ENCODE peak calls at places on chromosomes 2 and 18, in nine cellular contexts. I is A549, J is mucosa of descending colon, R is glutamatergic neuron, Q is cardiac fibroblast, P is mesothelial cell of epicardium, U is fibroblast of mammary gland, A is brain microvascular endothelial cell, C is progenitor cell of endocrine pancreas. E is an unnamed sample.

GRCh38 chr2:8049851-8050571 is 631.8 kb upstream of the ID2 start:
- DNase-seq in R (no peak), U (no peak), A (no peak), I (no peak), Q (no peak), C (no peak), P (no peak), J (no peak), E (peak)

GRCh38 chr2:232541961-232542714 is 2.6 kb downstream of the CHRNG start:
- DNase-seq in C (no peak), Q (no peak), I (no peak), U (no peak), R (no peak), A (no peak), J (no peak), P (no peak), E (no peak)

GRCh38 chr2:68889500-68889899 is 18.3 kb upstream of the BMP10 start:
- DNase-seq in J (no peak), U (no peak), P (no peak), C (no peak), A (peak), R (no peak), Q (peak), I (no peak), E (no peak)

GRCh38 chr2:69770193-69770702 is 28.3 kb downstream of the ANXA4 start:
- DNase-seq in Q (peak), U (peak), P (no peak), A (peak), R (no peak), J (peak), C (no peak), I (peak), E (peak)

GRCh38 chr2:127007652-127008051 is 99.3 kb downstream of the BIN1 start:
- DNase-seq in U (peak), Q (peak), I (no peak), J (no peak), C (no peak), A (peak), R (no peak), P (no peak), E (peak)

GRCh38 chr2:144078091-144078490 is 441.8 kb downstream of the ZEB2 start:
- DNase-seq in P (no peak), U (peak), J (no peak), A (no peak), C (no peak), I (no peak), R (no peak), Q (peak), E (no peak)

GRCh38 chr2:151651274-151651673 is 83.0 kb downstream of the NEB start:
- DNase-seq in I (no peak), Q (no peak), U (no peak), A (no peak), P (no peak), C (no peak), J (no peak), R (no peak), E (no peak)

GRCh38 chr2:119338826-119339561 is 27.6 kb downstream of the C2orf76 start:
- DNase-seq in A (no peak), I (no peak), Q (no peak), U (no peak), P (no peak), C (no peak), R (no peak), J (no peak), E (no peak)

GRCh38 chr2:112884869-112885502 is 26.0 kb upstream of the IL37 start:
- DNase-seq in A (peak), J (peak), R (peak), C (peak), U (peak), P (no peak), Q (peak), I (peak), E (peak)

GRCh38 chr18:7415081-7415894 is 151.8 kb upstream of the PTPRM start:
- DNase-seq in U (peak), R (no peak), A (peak), P (no peak), J (no peak), C (no peak), I (no peak), Q (peak), E (peak)

GRCh38 chr2:70671059-70671685 is 96.8 kb downstream of the ADD2 start:
- DNase-seq in U (peak), P (no peak), R (no peak), C (no peak), Q (peak), A (no peak), I (no peak), J (no peak), E (no peak)

GRCh38 chr18:21110667-21111350 is 804 bp downstream of the ROCK1 start:
- DNase-seq in A (peak), P (peak), I (no peak), J (peak), U (peak), R (peak), C (peak), Q (peak), E (peak)

GRCh38 chr2:119192893-119193292 is 30.7 kb upstream of the STEAP3 start:
- DNase-seq in C (no peak), P (no peak), U (no peak), A (no peak), J (no peak), R (no peak), I (no peak), Q (no peak), E (no peak)

GRCh38 chr2:182426915-182427233 is at the start of gene PDE1A:
- DNase-seq in Q (peak), A (no peak), U (no peak), C (no peak), I (no peak), R (no peak), P (no peak), J (no peak), E (no peak)

GRCh38 chr2:71777946-71778345 is 324.6 kb downstream of the DYSF start:
- DNase-seq in J (no peak), P (no peak), A (no peak), R (no peak), Q (no peak), U (no peak), I (no peak), C (no peak), E (no peak)

GRCh38 chr2:71779306-71779855 is 326.0 kb downstream of the DYSF start:
- DNase-seq in Q (peak), C (no peak), R (no peak), I (no peak), A (peak), P (peak), J (no peak), U (peak), E (peak)

GRCh38 chr2:71780162-71780561 is 326.8 kb downstream of the DYSF start:
- DNase-seq in R (no peak), Q (no peak), I (no peak), U (no peak), J (no peak), A (no peak), P (no peak), C (peak), E (no peak)

GRCh38 chr2:71776227-71776626 is 322.9 kb downstream of the DYSF start:
- DNase-seq in J (no peak), U (no peak), R (no peak), I (no peak), A (no peak), C (no peak), Q (no peak), P (no peak), E (no peak)

GRCh38 chr2:71778514-71779305 is 325.3 kb downstream of the DYSF start:
- DNase-seq in P (no peak), A (no peak), R (no peak), J (no peak), Q (no peak), U (no peak), I (no peak), C (no peak), E (peak)
- TF ChIP-seq CTCF in P (no peak), A (peak), R (no peak), J (no peak), Q (no peak), U (peak), I (peak), C (no peak), E (no peak)

DNA sequence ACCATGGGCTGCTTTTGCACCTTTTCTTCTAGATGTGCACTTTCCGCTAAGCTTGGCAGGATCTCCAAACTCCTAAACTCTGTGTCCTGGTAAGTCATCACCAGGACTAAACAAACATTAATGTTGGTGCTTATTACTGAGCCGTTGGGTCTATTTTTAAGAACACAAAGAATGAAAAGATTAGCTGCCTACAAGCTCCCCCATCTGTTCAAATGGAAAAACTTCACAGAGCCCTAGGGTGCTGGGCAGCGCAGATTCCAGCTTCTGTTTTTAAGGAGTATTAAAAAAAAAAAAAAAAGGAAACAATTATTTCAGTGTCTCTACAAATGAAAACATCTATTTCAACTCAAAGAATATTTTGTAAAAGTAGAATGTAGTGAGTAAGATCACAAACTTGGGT is 97.8 kb upstream of the AQP4 start:
- DNase-seq in A (no peak), Q (peak), I (no peak), U (no peak), C (no peak), R (no peak), J (no peak), P (no peak), E (peak)
- TF ChIP-seq CTCF in A (peak), Q (no peak), I (peak), U (no peak), C (no peak), R (no peak), J (no peak), P (no peak), E (peak)

GRCh38 chr18:74152906-74153305 is 4.6 kb downstream of the TIMM21 start:
- DNase-seq in J (no peak), A (no peak), Q (no peak), U (no peak), R (no peak), P (no peak), C (no peak), I (no peak), E (no peak)
- TF ChIP-seq CTCF in J (no peak), A (peak), Q (peak), U (no peak), R (peak), P (no peak), C (no peak), I (no peak), E (peak)

DNA sequence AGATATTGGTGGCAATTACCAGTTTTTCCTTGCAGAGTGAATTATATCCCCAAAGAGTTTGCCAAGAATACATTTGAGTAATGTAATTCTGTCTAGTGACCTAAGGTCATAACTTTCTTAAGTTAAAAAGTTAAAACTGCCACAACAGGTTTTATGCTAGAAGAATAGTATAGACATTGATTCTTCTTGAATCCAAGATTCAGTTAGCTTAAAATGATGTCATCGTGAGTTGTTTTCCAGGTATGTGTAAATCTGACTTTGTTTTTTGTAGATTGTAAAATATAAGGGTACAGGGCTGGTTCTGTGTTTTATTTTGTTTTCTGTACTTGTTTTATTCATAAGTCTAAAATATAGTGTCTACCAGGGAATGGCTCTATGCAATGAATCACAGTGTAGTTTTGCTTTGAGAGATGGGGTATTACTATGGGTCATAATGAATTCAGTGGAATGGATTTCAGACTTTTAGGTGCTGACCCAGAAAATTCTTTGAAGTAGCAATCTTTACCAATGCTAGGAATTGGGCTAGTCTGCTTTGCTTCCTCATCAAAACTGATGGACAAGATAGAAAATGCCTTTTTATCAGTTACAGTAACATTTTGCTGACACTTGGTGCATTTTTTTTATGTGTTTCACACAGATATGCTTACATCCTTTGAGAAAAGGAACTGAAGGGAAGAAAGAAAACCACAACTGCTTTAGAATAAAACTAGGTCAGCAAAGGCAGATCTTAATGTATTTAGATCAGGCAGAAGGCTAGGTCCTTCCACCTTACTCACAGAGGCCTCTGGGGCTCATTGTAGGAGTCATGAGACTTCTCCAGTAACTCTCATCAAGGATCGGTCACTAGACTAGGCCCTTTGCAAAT is 20.8 kb upstream of the MGAT5 start:
- DNase-seq in A (peak), I (no peak), P (no peak), R (no peak), C (no peak), J (no peak), Q (no peak), U (no peak), E (no peak)
- TF ChIP-seq CTCF in A (no peak), I (no peak), P (no peak), R (no peak), C (no peak), J (no peak), Q (no peak), U (no peak), E (no peak)